ENCODE peak calls at places on chromosome 4, in four cellular contexts. One of them, this sample, is unnamed.

GRCh38 chr4:3193531-3194203 is 55.3 kb upstream of the MSANTD1 start:
- DNase-seq in colonic mucosa: no peak
- DNase-seq in adipocyte: peak; percentile 48
- DNase-seq in mesendoderm: no peak
- DNase-seq in this sample: peak; percentile 17

GRCh38 chr4:183600189-183600685 is 58.7 kb downstream of the RWDD4 start:
- DNase-seq in mesendoderm: peak; percentile 60
- DNase-seq in colonic mucosa: no peak
- DNase-seq in adipocyte: no peak
- DNase-seq in this sample: peak; percentile 76

GRCh38 chr4:78862314-78862737 is 76.9 kb downstream of the PAQR3 start:
- DNase-seq in adipocyte: no peak
- DNase-seq in mesendoderm: no peak
- DNase-seq in colonic mucosa: peak; percentile 42
- DNase-seq in this sample: no peak

GRCh38 chr4:121189811-121190210 is 25.7 kb upstream of the TNIP3 start:
- DNase-seq in adipocyte: no peak
- DNase-seq in mesendoderm: no peak
- DNase-seq in colonic mucosa: no peak
- DNase-seq in this sample: no peak

GRCh38 chr4:100224160-100224559 is 33.9 kb upstream of the DDIT4L start:
- DNase-seq in mesendoderm: no peak
- DNase-seq in colonic mucosa: no peak
- DNase-seq in adipocyte: no peak
- DNase-seq in this sample: no peak

GRCh38 chr4:99402765-99403164 is 32.4 kb downstream of the ADH7 start:
- DNase-seq in mesendoderm: peak; percentile 43
- DNase-seq in colonic mucosa: no peak
- DNase-seq in adipocyte: no peak
- DNase-seq in this sample: peak; percentile 49

GRCh38 chr4:143424276-143424675 is 87.6 kb downstream of the GAB1 start:
- DNase-seq in adipocyte: peak; percentile 60
- DNase-seq in colonic mucosa: no peak
- DNase-seq in mesendoderm: no peak
- DNase-seq in this sample: no peak

GRCh38 chr4:158253350-158253980 is 43.2 kb downstream of the TMEM144 start:
- DNase-seq in mesendoderm: peak; percentile 58
- DNase-seq in adipocyte: peak; percentile 90
- DNase-seq in colonic mucosa: peak; percentile 60
- DNase-seq in this sample: peak; percentile 67

GRCh38 chr4:115154826-115155225 is 41.4 kb upstream of the NDST4 start:
- DNase-seq in mesendoderm: peak; percentile 79
- DNase-seq in adipocyte: peak; percentile 57
- DNase-seq in colonic mucosa: no peak
- DNase-seq in this sample: no peak

GRCh38 chr4:182413550-182413949 is 170.3 kb downstream of the TENM3 start:
- DNase-seq in colonic mucosa: no peak
- DNase-seq in mesendoderm: peak; percentile 10
- DNase-seq in adipocyte: no peak
- DNase-seq in this sample: no peak

GRCh38 chr4:25621027-25621930 is 34.4 kb upstream of the SLC34A2 start:
- DNase-seq in colonic mucosa: no peak
- DNase-seq in adipocyte: no peak
- DNase-seq in mesendoderm: no peak
- DNase-seq in this sample: peak; percentile 55

GRCh38 chr4:184906480-184907097 is 80.8 kb upstream of the ACSL1 start:
- DNase-seq in adipocyte: no peak
- DNase-seq in colonic mucosa: no peak
- DNase-seq in mesendoderm: no peak
- DNase-seq in this sample: no peak

GRCh38 chr4:8913121-8913857 is 41.6 kb upstream of the HMX1 start:
- DNase-seq in mesendoderm: no peak
- DNase-seq in adipocyte: no peak
- DNase-seq in colonic mucosa: peak; percentile 12
- DNase-seq in this sample: no peak

GRCh38 chr4:168154546-168155277 is 62.4 kb downstream of the ANXA10 start:
- DNase-seq in colonic mucosa: no peak
- DNase-seq in mesendoderm: no peak
- DNase-seq in adipocyte: no peak
- DNase-seq in this sample: no peak

GRCh38 chr4:71186257-71186565 is 152.6 kb upstream of the SLC4A4 start:
- DNase-seq in mesendoderm: no peak
- DNase-seq in colonic mucosa: no peak
- DNase-seq in adipocyte: no peak
- DNase-seq in this sample: no peak

GRCh38 chr4:86935499-86935832 is 655 bp downstream of the AFF1 start:
- DNase-seq in adipocyte: no peak
- DNase-seq in colonic mucosa: peak; percentile 57
- DNase-seq in mesendoderm: no peak
- DNase-seq in this sample: no peak

GRCh38 chr4:114040319-114041116 is 61.1 kb upstream of the ARSJ start:
- DNase-seq in mesendoderm: peak; percentile 15
- DNase-seq in colonic mucosa: no peak
- DNase-seq in adipocyte: peak; percentile 15
- DNase-seq in this sample: no peak

GRCh38 chr4:147163311-147163710 is 217.6 kb upstream of the TTC29 start:
- DNase-seq in colonic mucosa: no peak
- DNase-seq in adipocyte: no peak
- DNase-seq in mesendoderm: no peak
- DNase-seq in this sample: no peak

GRCh38 chr4:180798016-180798574 is 1445.1 kb upstream of the TENM3 start:
- DNase-seq in adipocyte: no peak
- DNase-seq in mesendoderm: no peak
- DNase-seq in colonic mucosa: no peak
- DNase-seq in this sample: no peak

GRCh38 chr4:25157071-25157470 is 3.2 kb downstream of the SEPSECS start:
- DNase-seq in adipocyte: no peak
- DNase-seq in colonic mucosa: no peak
- DNase-seq in mesendoderm: no peak
- DNase-seq in this sample: no peak

GRCh38 chr4:26051278-26051677 is 137.3 kb downstream of the SMIM20 start:
- DNase-seq in mesendoderm: no peak
- DNase-seq in colonic mucosa: no peak
- DNase-seq in adipocyte: no peak
- DNase-seq in this sample: no peak

GRCh38 chr4:136823020-136823419 is 709.3 kb downstream of the PCDH18 start:
- DNase-seq in mesendoderm: no peak
- DNase-seq in colonic mucosa: no peak
- DNase-seq in adipocyte: no peak
- DNase-seq in this sample: no peak

GRCh38 chr4:27009539-27009938 is 148.9 kb downstream of the STIM2 start:
- DNase-seq in mesendoderm: no peak
- DNase-seq in adipocyte: peak; percentile 70
- DNase-seq in colonic mucosa: no peak
- DNase-seq in this sample: no peak

GRCh38 chr4:80767944-80768343 is 262.6 kb upstream of the BMP3 start:
- DNase-seq in colonic mucosa: no peak
- DNase-seq in mesendoderm: no peak
- DNase-seq in adipocyte: peak; percentile 14
- DNase-seq in this sample: no peak

GRCh38 chr4:33013280-33013679 is 2293.1 kb downstream of the PCDH7 start:
- DNase-seq in adipocyte: no peak
- DNase-seq in mesendoderm: no peak
- DNase-seq in colonic mucosa: no peak
- DNase-seq in this sample: no peak

GRCh38 chr4:7384003-7384928 is 50.5 kb downstream of the PSAPL1 start:
- DNase-seq in adipocyte: no peak
- DNase-seq in colonic mucosa: no peak
- DNase-seq in mesendoderm: no peak
- DNase-seq in this sample: peak; percentile 38

GRCh38 chr4:7381890-7382633 is 52.7 kb downstream of the PSAPL1 start:
- DNase-seq in mesendoderm: no peak
- DNase-seq in colonic mucosa: no peak
- DNase-seq in adipocyte: no peak
- DNase-seq in this sample: no peak

GRCh38 chr4:7381221-7381889 is 53.4 kb downstream of the PSAPL1 start:
- DNase-seq in adipocyte: no peak
- DNase-seq in mesendoderm: no peak
- DNase-seq in colonic mucosa: no peak
- DNase-seq in this sample: peak; percentile 44

GRCh38 chr4:7382634-7383014 is 52.1 kb downstream of the PSAPL1 start:
- DNase-seq in mesendoderm: no peak
- DNase-seq in colonic mucosa: no peak
- DNase-seq in adipocyte: no peak
- DNase-seq in this sample: peak; percentile 21

DNA sequence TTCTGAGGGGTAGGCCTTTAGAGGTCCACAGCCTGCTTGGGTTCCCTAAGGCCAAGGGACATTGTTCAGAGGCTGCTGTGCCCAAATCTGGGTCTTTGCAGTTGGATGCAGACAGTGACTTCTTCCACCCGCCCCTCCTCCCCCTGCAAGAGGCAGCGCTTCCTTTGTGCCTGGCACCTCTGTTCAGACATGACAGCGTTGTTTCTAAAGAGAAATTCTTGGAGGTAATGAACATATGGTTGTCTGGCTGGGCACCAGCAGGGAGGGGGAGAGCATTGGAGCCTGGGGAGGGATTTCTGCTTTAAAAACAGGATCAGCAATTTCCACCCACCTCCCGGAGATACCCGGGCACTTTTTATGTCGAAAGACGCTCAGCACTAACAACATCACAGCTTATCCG is 51.5 kb downstream of the PSAPL1 start:
- DNase-seq in adipocyte: no peak
- DNase-seq in mesendoderm: no peak
- DNase-seq in colonic mucosa: no peak
- DNase-seq in this sample: peak; percentile 21
- H3K9ac ChIP-seq in adipocyte: no peak overlapping the region
- H3K9ac ChIP-seq in mesendoderm: no peak overlapping the region
- H3K9ac ChIP-seq in colonic mucosa: no peak overlapping the region
- H3K9ac ChIP-seq in this sample: no peak overlapping the region

GRCh38 chr4:159296061-159296460 is 193.2 kb downstream of the RAPGEF2 start:
- DNase-seq in adipocyte: peak; percentile 57
- DNase-seq in mesendoderm: no peak
- DNase-seq in colonic mucosa: no peak
- DNase-seq in this sample: no peak
- H3K4me1 ChIP-seq in adipocyte: peaks cover 24% of the 10 kb centered on the region
- H3K4me1 ChIP-seq in mesendoderm: peaks cover 4% of the 10 kb centered on the region
- H3K4me1 ChIP-seq in colonic mucosa: no peaks in the 10 kb centered on the region
- H3K4me1 ChIP-seq in this sample: no peaks in the 10 kb centered on the region

GRCh38 chr4:103099691-103100392 is at the start of gene BDH2:
- DNase-seq in adipocyte: peak; percentile 99
- DNase-seq in mesendoderm: peak; percentile 96
- DNase-seq in colonic mucosa: peak; percentile 73
- DNase-seq in this sample: peak; percentile 58
- H3K9ac ChIP-seq in adipocyte: peak within 1 kb of the TSS; percentile 92
- H3K9ac ChIP-seq in mesendoderm: peak within 1 kb of the TSS; percentile 61
- H3K9ac ChIP-seq in colonic mucosa: peak within 1 kb of the TSS; percentile 26
- H3K9ac ChIP-seq in this sample: peak within 1 kb of the TSS; percentile 77

DNA sequence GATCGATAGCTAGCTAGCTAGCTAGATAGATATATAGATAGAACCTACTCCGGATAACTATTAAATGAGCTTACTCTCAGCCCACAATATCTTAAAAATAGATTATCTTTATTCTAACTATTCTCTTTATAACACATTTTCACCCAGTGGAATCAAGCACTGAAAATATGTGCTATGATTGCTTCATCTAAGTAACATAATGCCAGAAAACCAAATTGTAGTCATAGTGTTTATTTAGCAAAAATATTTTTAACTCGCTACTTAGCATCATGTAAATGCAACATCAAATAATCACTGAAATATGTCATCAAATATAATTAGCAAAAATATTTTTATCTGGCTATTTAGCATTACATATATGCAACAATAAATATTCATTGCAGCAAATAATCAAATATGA is 1.5 kb downstream of the TMEM156 start:
- DNase-seq in mesendoderm: no peak
- DNase-seq in adipocyte: peak; percentile 66
- DNase-seq in colonic mucosa: no peak
- DNase-seq in this sample: no peak
- H3K4me1 ChIP-seq in mesendoderm: no peaks in the 10 kb centered on the region
- H3K4me1 ChIP-seq in adipocyte: peaks cover 27% of the 10 kb centered on the region
- H3K4me1 ChIP-seq in colonic mucosa: no peaks in the 10 kb centered on the region
- H3K4me1 ChIP-seq in this sample: no peaks in the 10 kb centered on the region

This sample was measured in endodermal cell.